ENCODE peak calls at places on chromosomes 2 and 18, in five cellular contexts. One of them, this sample, is unnamed.

GRCh38 chr2:10912796-10913445 is 1.2 kb downstream of the KCNF1 start:
- DNase-seq in mammary epithelial cell: no peak
- DNase-seq in substantia nigra: no peak
- DNase-seq in amniotic stem cell: no peak
- DNase-seq in RKO: no peak
- DNase-seq in this sample: no peak

GRCh38 chr2:42238644-42239288 is 69.6 kb downstream of the EML4 start:
- DNase-seq in mammary epithelial cell: peak; percentile 23
- DNase-seq in substantia nigra: no peak
- DNase-seq in amniotic stem cell: no peak
- DNase-seq in RKO: peak; percentile 17
- DNase-seq in this sample: peak; percentile 57

GRCh38 chr2:8303322-8303832 is 378.5 kb upstream of the ID2 start:
- DNase-seq in mammary epithelial cell: no peak
- DNase-seq in substantia nigra: peak; percentile 41
- DNase-seq in amniotic stem cell: no peak
- DNase-seq in RKO: no peak
- DNase-seq in this sample: peak; percentile 60

GRCh38 chr2:46147626-46148368 is 149.4 kb upstream of the EPAS1 start:
- DNase-seq in mammary epithelial cell: no peak
- DNase-seq in substantia nigra: no peak
- DNase-seq in amniotic stem cell: no peak
- DNase-seq in RKO: no peak
- DNase-seq in this sample: no peak

GRCh38 chr2:173106959-173107628 is 31.4 kb downstream of the MAP3K20 start:
- DNase-seq in mammary epithelial cell: no peak
- DNase-seq in substantia nigra: no peak
- DNase-seq in amniotic stem cell: no peak
- DNase-seq in RKO: no peak
- DNase-seq in this sample: no peak

GRCh38 chr2:239532859-239533258 is 132.0 kb upstream of the HDAC4 start:
- DNase-seq in mammary epithelial cell: no peak
- DNase-seq in substantia nigra: no peak
- DNase-seq in amniotic stem cell: no peak
- DNase-seq in RKO: no peak
- DNase-seq in this sample: no peak

GRCh38 chr2:167544602-167545001 is 656.3 kb downstream of the XIRP2 start:
- DNase-seq in mammary epithelial cell: no peak
- DNase-seq in substantia nigra: no peak
- DNase-seq in amniotic stem cell: no peak
- DNase-seq in RKO: no peak
- DNase-seq in this sample: no peak

GRCh38 chr2:220502539-220502938 is 875.1 kb downstream of the SLC4A3 start:
- DNase-seq in mammary epithelial cell: no peak
- DNase-seq in substantia nigra: no peak
- DNase-seq in amniotic stem cell: no peak
- DNase-seq in RKO: no peak
- DNase-seq in this sample: no peak

GRCh38 chr2:214781226-214781625 is 28.3 kb downstream of the BARD1 start:
- DNase-seq in mammary epithelial cell: no peak
- DNase-seq in substantia nigra: no peak
- DNase-seq in amniotic stem cell: no peak
- DNase-seq in RKO: no peak
- DNase-seq in this sample: no peak

GRCh38 chr2:12587729-12588522 is 128.8 kb upstream of the TRIB2 start:
- DNase-seq in mammary epithelial cell: peak; percentile 90
- DNase-seq in substantia nigra: no peak
- DNase-seq in amniotic stem cell: peak; percentile 78
- DNase-seq in RKO: peak; percentile 60
- DNase-seq in this sample: no peak

GRCh38 chr2:181309161-181309560 is 148.0 kb upstream of the ITGA4 start:
- DNase-seq in mammary epithelial cell: no peak
- DNase-seq in substantia nigra: no peak
- DNase-seq in amniotic stem cell: no peak
- DNase-seq in RKO: no peak
- DNase-seq in this sample: no peak

GRCh38 chr2:42009657-42010580 is 37.9 kb upstream of the PKDCC start:
- DNase-seq in mammary epithelial cell: no peak
- DNase-seq in substantia nigra: no peak
- DNase-seq in amniotic stem cell: no peak
- DNase-seq in RKO: no peak
- DNase-seq in this sample: no peak

GRCh38 chr2:10196275-10196892 is 73.8 kb downstream of the RRM2 start:
- DNase-seq in mammary epithelial cell: no peak
- DNase-seq in substantia nigra: peak; percentile 54
- DNase-seq in amniotic stem cell: no peak
- DNase-seq in RKO: no peak
- DNase-seq in this sample: peak; percentile 58

GRCh38 chr2:199230091-199230490 is 227.6 kb downstream of the SATB2 start:
- DNase-seq in mammary epithelial cell: peak; percentile 81
- DNase-seq in substantia nigra: no peak
- DNase-seq in amniotic stem cell: no peak
- DNase-seq in RKO: no peak
- DNase-seq in this sample: no peak

GRCh38 chr2:120972286-120972685 is 236.6 kb downstream of the GLI2 start:
- DNase-seq in mammary epithelial cell: no peak
- DNase-seq in substantia nigra: no peak
- DNase-seq in amniotic stem cell: no peak
- DNase-seq in RKO: no peak
- DNase-seq in this sample: no peak

GRCh38 chr2:188675391-188676011 is 298.7 kb upstream of the COL3A1 start:
- DNase-seq in mammary epithelial cell: no peak
- DNase-seq in substantia nigra: no peak
- DNase-seq in amniotic stem cell: no peak
- DNase-seq in RKO: peak; percentile 34
- DNase-seq in this sample: no peak

GRCh38 chr2:175965773-175966172 is 36.3 kb downstream of the LNPK start:
- DNase-seq in mammary epithelial cell: no peak
- DNase-seq in substantia nigra: no peak
- DNase-seq in amniotic stem cell: no peak
- DNase-seq in RKO: no peak
- DNase-seq in this sample: no peak

GRCh38 chr2:15988724-15989123 is 48.4 kb downstream of the MYCN start:
- DNase-seq in mammary epithelial cell: no peak
- DNase-seq in substantia nigra: no peak
- DNase-seq in amniotic stem cell: no peak
- DNase-seq in RKO: no peak
- DNase-seq in this sample: no peak

GRCh38 chr2:3807853-3808252 is 104.5 kb downstream of the DCDC2C start:
- DNase-seq in mammary epithelial cell: no peak
- DNase-seq in substantia nigra: no peak
- DNase-seq in amniotic stem cell: no peak
- DNase-seq in RKO: no peak
- DNase-seq in this sample: no peak

GRCh38 chr2:113098061-113098460 is 29.3 kb upstream of the IL1RN start:
- DNase-seq in mammary epithelial cell: no peak
- DNase-seq in substantia nigra: no peak
- DNase-seq in amniotic stem cell: no peak
- DNase-seq in RKO: no peak
- DNase-seq in this sample: no peak

GRCh38 chr2:26672112-26672817 is 20.3 kb upstream of the KCNK3 start:
- DNase-seq in mammary epithelial cell: no peak
- DNase-seq in substantia nigra: no peak
- DNase-seq in amniotic stem cell: no peak
- DNase-seq in RKO: no peak
- DNase-seq in this sample: no peak

GRCh38 chr18:31424383-31424988 is 23.1 kb upstream of the DSG3 start:
- DNase-seq in mammary epithelial cell: peak; percentile 31
- DNase-seq in substantia nigra: no peak
- DNase-seq in amniotic stem cell: no peak
- DNase-seq in RKO: peak; percentile 32
- DNase-seq in this sample: no peak

GRCh38 chr2:37344453-37345361 is at the start of gene QPCT:
- DNase-seq in mammary epithelial cell: no peak
- DNase-seq in substantia nigra: peak; percentile 12
- DNase-seq in amniotic stem cell: no peak
- DNase-seq in RKO: no peak
- DNase-seq in this sample: peak; percentile 43

GRCh38 chr2:116510117-116510671 is 1304.3 kb upstream of the DDX18 start:
- DNase-seq in mammary epithelial cell: no peak
- DNase-seq in substantia nigra: no peak
- DNase-seq in amniotic stem cell: no peak
- DNase-seq in RKO: peak; percentile 43
- DNase-seq in this sample: no peak

GRCh38 chr2:195016821-195017220 is 640.2 kb upstream of the SLC39A10 start:
- DNase-seq in mammary epithelial cell: no peak
- DNase-seq in substantia nigra: no peak
- DNase-seq in amniotic stem cell: no peak
- DNase-seq in RKO: no peak
- DNase-seq in this sample: no peak

GRCh38 chr2:113173563-113174368 is at the start of gene PSD4:
- DNase-seq in mammary epithelial cell: no peak
- DNase-seq in substantia nigra: peak; percentile 28
- DNase-seq in amniotic stem cell: no peak
- DNase-seq in RKO: no peak
- DNase-seq in this sample: no peak

GRCh38 chr2:26521054-26521912 is 43.4 kb upstream of the OTOF start:
- DNase-seq in mammary epithelial cell: no peak
- DNase-seq in substantia nigra: no peak
- DNase-seq in amniotic stem cell: no peak
- DNase-seq in RKO: peak; percentile 40
- DNase-seq in this sample: no peak

GRCh38 chr2:108404784-108405397 is 27.1 kb downstream of the SULT1C4 start:
- DNase-seq in mammary epithelial cell: peak; percentile 39
- DNase-seq in substantia nigra: no peak
- DNase-seq in amniotic stem cell: no peak
- DNase-seq in RKO: no peak
- DNase-seq in this sample: no peak

GRCh38 chr2:105730170-105730569 is 14.5 kb upstream of the NCK2 start:
- DNase-seq in mammary epithelial cell: no peak
- DNase-seq in substantia nigra: no peak
- DNase-seq in amniotic stem cell: no peak
- DNase-seq in RKO: no peak
- DNase-seq in this sample: no peak

GRCh38 chr2:109454764-109455394 is 158.9 kb downstream of the SEPTIN10 start:
- DNase-seq in mammary epithelial cell: no peak
- DNase-seq in substantia nigra: no peak
- DNase-seq in amniotic stem cell: no peak
- DNase-seq in RKO: no peak
- DNase-seq in this sample: no peak

GRCh38 chr2:234335676-234336228 is 161.1 kb downstream of the ARL4C start:
- DNase-seq in mammary epithelial cell: peak; percentile 84
- DNase-seq in substantia nigra: peak; percentile 68
- DNase-seq in amniotic stem cell: peak; percentile 54
- DNase-seq in RKO: no peak
- DNase-seq in this sample: peak; percentile 79

This sample was measured in head of caudate nucleus.